ENCODE peak calls at places on chromosomes 5 and 9, in eight cellular contexts. One of them, this sample, is unnamed.
A peak's percentile ranks its signal among the peaks of the same experiment; 100 is the strongest.

GRCh38 chr9:130607640-130608420 is 28.5 kb downstream of the FUBP3 start:
- DNase-seq in HAP-1: no peak
- DNase-seq in lower lobe of right lung: no peak
- DNase-seq in K562: no peak
- DNase-seq in A549: no peak
- DNase-seq in adipocyte: peak; percentile 37
- DNase-seq in cardiac muscle cell: no peak
- DNase-seq in colonic mucosa: no peak
- DNase-seq in this sample: no peak

GRCh38 chr5:10704949-10705621 is 55.9 kb downstream of the DAP start:
- DNase-seq in K562: no peak
- DNase-seq in HAP-1: no peak
- DNase-seq in adipocyte: peak; percentile 56
- DNase-seq in A549: no peak
- DNase-seq in cardiac muscle cell: no peak
- DNase-seq in colonic mucosa: no peak
- DNase-seq in lower lobe of right lung: no peak
- DNase-seq in this sample: no peak

GRCh38 chr5:54309751-54310432 is 481 bp downstream of the ARL15 start:
- DNase-seq in colonic mucosa: peak; percentile 61
- DNase-seq in HAP-1: peak; percentile 32
- DNase-seq in A549: peak; percentile 9
- DNase-seq in lower lobe of right lung: peak; percentile 65
- DNase-seq in cardiac muscle cell: peak; percentile 56
- DNase-seq in K562: no peak
- DNase-seq in adipocyte: peak; percentile 57
- DNase-seq in this sample: peak; percentile 25

GRCh38 chr9:133533878-133534277 is 626 bp upstream of the ADAMTSL2 start:
- DNase-seq in cardiac muscle cell: no peak
- DNase-seq in A549: no peak
- DNase-seq in K562: no peak
- DNase-seq in adipocyte: no peak
- DNase-seq in colonic mucosa: no peak
- DNase-seq in lower lobe of right lung: no peak
- DNase-seq in HAP-1: no peak
- DNase-seq in this sample: no peak

GRCh38 chr5:136200130-136200529 is 7.2 kb upstream of the SMIM32 start:
- DNase-seq in HAP-1: no peak
- DNase-seq in adipocyte: no peak
- DNase-seq in lower lobe of right lung: no peak
- DNase-seq in colonic mucosa: peak; percentile 2
- DNase-seq in cardiac muscle cell: no peak
- DNase-seq in K562: no peak
- DNase-seq in A549: no peak
- DNase-seq in this sample: no peak

GRCh38 chr9:136527721-136528710 is 17.8 kb downstream of the NOTCH1 start:
- DNase-seq in lower lobe of right lung: no peak
- DNase-seq in HAP-1: no peak
- DNase-seq in adipocyte: peak; percentile 22
- DNase-seq in K562: peak; percentile 91
- DNase-seq in A549: peak; percentile 45
- DNase-seq in cardiac muscle cell: no peak
- DNase-seq in colonic mucosa: peak; percentile 88
- DNase-seq in this sample: no peak

GRCh38 chr9:135074354-135075233 is 12.9 kb upstream of the OLFM1 start:
- DNase-seq in cardiac muscle cell: no peak
- DNase-seq in A549: no peak
- DNase-seq in HAP-1: no peak
- DNase-seq in colonic mucosa: no peak
- DNase-seq in adipocyte: no peak
- DNase-seq in K562: no peak
- DNase-seq in lower lobe of right lung: no peak
- DNase-seq in this sample: no peak

GRCh38 chr5:107516452-107517184 is 154.1 kb downstream of the EFNA5 start:
- DNase-seq in HAP-1: peak; percentile 39
- DNase-seq in cardiac muscle cell: no peak
- DNase-seq in K562: no peak
- DNase-seq in lower lobe of right lung: no peak
- DNase-seq in adipocyte: peak; percentile 77
- DNase-seq in colonic mucosa: no peak
- DNase-seq in A549: no peak
- DNase-seq in this sample: no peak

GRCh38 chr9:79555474-79555873 is 16.3 kb upstream of the TLE4 start:
- DNase-seq in colonic mucosa: peak; percentile 27
- DNase-seq in K562: no peak
- DNase-seq in A549: no peak
- DNase-seq in lower lobe of right lung: no peak
- DNase-seq in HAP-1: no peak
- DNase-seq in cardiac muscle cell: no peak
- DNase-seq in adipocyte: no peak
- DNase-seq in this sample: no peak

GRCh38 chr5:110536120-110537115 is 190.1 kb downstream of the TMEM232 start:
- DNase-seq in A549: no peak
- DNase-seq in K562: no peak
- DNase-seq in colonic mucosa: no peak
- DNase-seq in adipocyte: peak; percentile 73
- DNase-seq in cardiac muscle cell: no peak
- DNase-seq in HAP-1: no peak
- DNase-seq in lower lobe of right lung: peak; percentile 41
- DNase-seq in this sample: no peak

GRCh38 chr5:135504376-135504775 is 31.4 kb downstream of the NEUROG1 start:
- DNase-seq in lower lobe of right lung: no peak
- DNase-seq in colonic mucosa: no peak
- DNase-seq in K562: no peak
- DNase-seq in HAP-1: no peak
- DNase-seq in cardiac muscle cell: no peak
- DNase-seq in adipocyte: no peak
- DNase-seq in A549: no peak
- DNase-seq in this sample: no peak

GRCh38 chr5:9888517-9888916 is 258.4 kb upstream of the TAS2R1 start:
- DNase-seq in A549: no peak
- DNase-seq in adipocyte: peak; percentile 74
- DNase-seq in cardiac muscle cell: no peak
- DNase-seq in colonic mucosa: no peak
- DNase-seq in HAP-1: no peak
- DNase-seq in K562: no peak
- DNase-seq in lower lobe of right lung: no peak
- DNase-seq in this sample: no peak

GRCh38 chr9:128911529-128912035 is 9.2 kb upstream of the PHYHD1 start:
- DNase-seq in colonic mucosa: no peak
- DNase-seq in HAP-1: no peak
- DNase-seq in lower lobe of right lung: peak; percentile 74
- DNase-seq in A549: peak; percentile 65
- DNase-seq in K562: peak; percentile 45
- DNase-seq in cardiac muscle cell: peak; percentile 41
- DNase-seq in adipocyte: peak; percentile 46
- DNase-seq in this sample: no peak

GRCh38 chr9:120892748-120893584 is 16.0 kb upstream of the PHF19 start:
- DNase-seq in lower lobe of right lung: no peak
- DNase-seq in colonic mucosa: no peak
- DNase-seq in HAP-1: no peak
- DNase-seq in adipocyte: no peak
- DNase-seq in cardiac muscle cell: no peak
- DNase-seq in A549: no peak
- DNase-seq in K562: peak; percentile 31
- DNase-seq in this sample: no peak

GRCh38 chr5:83299353-83299752 is 172.2 kb upstream of the VCAN start:
- DNase-seq in lower lobe of right lung: no peak
- DNase-seq in colonic mucosa: no peak
- DNase-seq in HAP-1: no peak
- DNase-seq in adipocyte: no peak
- DNase-seq in K562: no peak
- DNase-seq in cardiac muscle cell: no peak
- DNase-seq in A549: no peak
- DNase-seq in this sample: no peak

GRCh38 chr9:77455312-77455927 is 192.7 kb downstream of the GNA14 start:
- DNase-seq in K562: peak; percentile 18
- DNase-seq in lower lobe of right lung: no peak
- DNase-seq in cardiac muscle cell: no peak
- DNase-seq in A549: peak; percentile 65
- DNase-seq in adipocyte: no peak
- DNase-seq in HAP-1: peak; percentile 29
- DNase-seq in colonic mucosa: peak; percentile 76
- DNase-seq in this sample: no peak

GRCh38 chr9:137880160-137880975 is 2.8 kb downstream of the CACNA1B start:
- DNase-seq in HAP-1: no peak
- DNase-seq in cardiac muscle cell: no peak
- DNase-seq in colonic mucosa: no peak
- DNase-seq in lower lobe of right lung: peak; percentile 35
- DNase-seq in A549: no peak
- DNase-seq in adipocyte: no peak
- DNase-seq in K562: no peak
- DNase-seq in this sample: no peak

GRCh38 chr5:82165740-82166530 is 112.2 kb downstream of the RPS23 start:
- DNase-seq in cardiac muscle cell: peak; percentile 82
- DNase-seq in adipocyte: peak; percentile 93
- DNase-seq in A549: peak; percentile 93
- DNase-seq in lower lobe of right lung: peak; percentile 61
- DNase-seq in HAP-1: peak; percentile 83
- DNase-seq in colonic mucosa: peak; percentile 49
- DNase-seq in K562: peak; percentile 32
- DNase-seq in this sample: peak; percentile 4

GRCh38 chr5:54470677-54471076 is 15.2 kb downstream of the HSPB3 start:
- DNase-seq in lower lobe of right lung: no peak
- DNase-seq in HAP-1: no peak
- DNase-seq in cardiac muscle cell: no peak
- DNase-seq in A549: no peak
- DNase-seq in adipocyte: peak; percentile 79
- DNase-seq in colonic mucosa: no peak
- DNase-seq in K562: no peak
- DNase-seq in this sample: no peak

GRCh38 chr9:137479892-137480685 is 21.0 kb upstream of the NSMF start:
- DNase-seq in lower lobe of right lung: no peak
- DNase-seq in K562: no peak
- DNase-seq in adipocyte: no peak
- DNase-seq in colonic mucosa: no peak
- DNase-seq in A549: no peak
- DNase-seq in cardiac muscle cell: no peak
- DNase-seq in HAP-1: no peak
- DNase-seq in this sample: no peak

DNA sequence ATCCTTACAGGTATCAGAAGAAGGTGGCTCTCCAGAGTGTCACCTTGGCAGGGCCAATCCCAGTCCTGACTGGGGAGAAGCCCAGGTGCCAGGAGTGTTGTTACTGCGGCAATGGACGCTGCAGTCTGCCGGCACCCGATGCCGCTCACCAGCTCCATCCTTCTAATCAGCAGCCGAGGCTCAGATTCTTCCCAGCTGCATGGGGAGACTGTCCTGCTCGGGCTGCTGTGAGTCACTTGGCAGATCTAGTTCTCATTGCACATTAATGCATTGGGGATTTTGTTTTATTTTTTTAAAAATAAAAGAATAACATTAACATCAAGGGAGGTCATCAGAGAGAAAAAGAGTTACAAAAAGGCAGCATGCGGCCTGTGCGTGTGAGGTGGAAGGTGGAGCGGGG is 115.8 kb downstream of the MTX3 start:
- DNase-seq in cardiac muscle cell: no peak
- DNase-seq in A549: no peak
- DNase-seq in adipocyte: peak; percentile 45
- DNase-seq in K562: no peak
- DNase-seq in colonic mucosa: no peak
- DNase-seq in HAP-1: no peak
- DNase-seq in lower lobe of right lung: no peak
- DNase-seq in this sample: no peak
- H3K9me3 ChIP-seq in cardiac muscle cell: no peaks in the 10 kb centered on the region
- H3K9me3 ChIP-seq in A549: no peaks in the 10 kb centered on the region
- H3K9me3 ChIP-seq in adipocyte: no peaks in the 10 kb centered on the region
- H3K9me3 ChIP-seq in K562: no peaks in the 10 kb centered on the region
- H3K9me3 ChIP-seq in colonic mucosa: no peaks in the 10 kb centered on the region
- H3K9me3 ChIP-seq in HAP-1: no peaks in the 10 kb centered on the region
- H3K9me3 ChIP-seq in lower lobe of right lung: no peaks in the 10 kb centered on the region
- H3K9me3 ChIP-seq in this sample: no peaks in the 10 kb centered on the region

DNA sequence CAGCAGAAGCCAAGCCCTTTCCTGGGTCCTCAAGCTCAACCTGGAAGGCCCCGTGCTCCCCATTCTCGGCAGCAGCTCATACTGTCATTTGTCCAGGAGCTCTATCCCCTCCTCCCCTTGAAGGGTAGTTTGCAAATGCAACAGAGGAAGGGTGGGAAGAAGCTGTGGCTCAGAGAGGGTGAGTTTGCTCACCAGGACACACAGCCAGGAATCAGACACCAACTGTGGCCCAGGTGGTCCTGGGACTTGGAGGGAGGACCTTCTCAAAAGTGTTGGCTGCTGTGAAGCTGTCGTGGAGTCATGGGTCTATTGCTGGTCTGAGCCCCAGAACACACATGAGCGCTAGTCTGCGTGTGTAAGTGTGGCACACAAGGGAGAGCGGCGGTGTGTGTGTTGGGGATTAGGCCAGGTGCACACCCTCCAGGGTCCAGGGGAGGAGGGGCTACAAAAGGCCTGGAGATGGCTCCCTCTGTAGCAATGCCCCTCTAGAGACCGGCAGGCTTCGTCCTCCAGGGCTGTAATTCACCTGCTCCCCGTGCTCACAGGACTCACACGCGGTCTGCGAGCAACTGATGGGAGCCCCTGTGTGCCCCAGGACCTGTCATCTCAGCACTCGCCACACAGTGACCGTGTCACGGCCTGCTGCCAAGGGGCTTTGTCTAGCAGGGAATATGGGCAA is 8.2 kb upstream of the RPS14 start:
- DNase-seq in K562: no peak
- DNase-seq in HAP-1: no peak
- DNase-seq in adipocyte: no peak
- DNase-seq in lower lobe of right lung: no peak
- DNase-seq in colonic mucosa: no peak
- DNase-seq in A549: no peak
- DNase-seq in cardiac muscle cell: no peak
- DNase-seq in this sample: no peak
- H3K9me3 ChIP-seq in K562: no peaks in the 10 kb centered on the region
- H3K9me3 ChIP-seq in HAP-1: no peaks in the 10 kb centered on the region
- H3K9me3 ChIP-seq in adipocyte: no peaks in the 10 kb centered on the region
- H3K9me3 ChIP-seq in lower lobe of right lung: no peaks in the 10 kb centered on the region
- H3K9me3 ChIP-seq in colonic mucosa: no peaks in the 10 kb centered on the region
- H3K9me3 ChIP-seq in A549: no peaks in the 10 kb centered on the region
- H3K9me3 ChIP-seq in cardiac muscle cell: no peaks in the 10 kb centered on the region
- H3K9me3 ChIP-seq in this sample: no peaks in the 10 kb centered on the region

GRCh38 chr5:150946351-150946905 is 41.6 kb upstream of the ZNF300 start:
- DNase-seq in lower lobe of right lung: peak; percentile 67
- DNase-seq in A549: no peak
- DNase-seq in cardiac muscle cell: no peak
- DNase-seq in HAP-1: no peak
- DNase-seq in adipocyte: no peak
- DNase-seq in colonic mucosa: peak; percentile 61
- DNase-seq in K562: peak; percentile 67
- DNase-seq in this sample: no peak
- H3K9me3 ChIP-seq in lower lobe of right lung: peaks cover 76% of the 10 kb centered on the region
- H3K9me3 ChIP-seq in A549: peaks cover 36% of the 10 kb centered on the region
- H3K9me3 ChIP-seq in cardiac muscle cell: peaks cover 4% of the 10 kb centered on the region
- H3K9me3 ChIP-seq in HAP-1: no peaks in the 10 kb centered on the region
- H3K9me3 ChIP-seq in adipocyte: peaks cover 98% of the 10 kb centered on the region
- H3K9me3 ChIP-seq in colonic mucosa: peaks cover 4% of the 10 kb centered on the region
- H3K9me3 ChIP-seq in K562: peaks cover 13% of the 10 kb centered on the region
- H3K9me3 ChIP-seq in this sample: peaks cover 19% of the 10 kb centered on the region

GRCh38 chr5:5995819-5996218 is 382.5 kb downstream of the MED10 start:
- DNase-seq in K562: no peak
- DNase-seq in A549: no peak
- DNase-seq in lower lobe of right lung: no peak
- DNase-seq in adipocyte: no peak
- DNase-seq in cardiac muscle cell: no peak
- DNase-seq in HAP-1: no peak
- DNase-seq in colonic mucosa: no peak
- DNase-seq in this sample: no peak
- H3K9me3 ChIP-seq in K562: no peaks in the 10 kb centered on the region
- H3K9me3 ChIP-seq in A549: peaks cover 27% of the 10 kb centered on the region
- H3K9me3 ChIP-seq in lower lobe of right lung: peaks cover 24% of the 10 kb centered on the region
- H3K9me3 ChIP-seq in adipocyte: peaks cover 48% of the 10 kb centered on the region
- H3K9me3 ChIP-seq in cardiac muscle cell: no peaks in the 10 kb centered on the region
- H3K9me3 ChIP-seq in HAP-1: peaks cover 8% of the 10 kb centered on the region
- H3K9me3 ChIP-seq in colonic mucosa: no peaks in the 10 kb centered on the region
- H3K9me3 ChIP-seq in this sample: no peaks in the 10 kb centered on the region

This sample was measured in T-helper 17 cell.